ENCODE peak calls at places on chromosomes 1 and 21, in ten cellular contexts. S is astrocyte, F is psoas muscle, H is foreskin keratinocyte, X is suprapubic skin, J is K562, Z is Calu3, P is tibial nerve, E is BJ, K is fibroblast of lung. U is an unnamed sample.

GRCh38 chr1:242738702-242739225 is 214.3 kb upstream of the PLD5 start:
- DNase-seq in S (no peak), F (no peak), H (no peak), X (no peak), J (no peak), Z (no peak), P (no peak), E (no peak), K (no peak), U (no peak)

GRCh38 chr1:87968259-87968955 is 639.7 kb downstream of the LMO4 start:
- DNase-seq in S (peak), F (peak), H (no peak), X (no peak), J (no peak), Z (no peak), P (no peak), E (peak), K (peak), U (no peak)

GRCh38 chr21:45329261-45330074 is 41.8 kb upstream of the POFUT2 start:
- DNase-seq in S (no peak), F (peak), H (peak), X (no peak), J (no peak), Z (peak), P (no peak), E (no peak), K (no peak), U (no peak)

GRCh38 chr1:161702250-161702649 is 4.8 kb upstream of the FCRLA start:
- DNase-seq in S (no peak), F (no peak), H (no peak), X (no peak), J (no peak), Z (peak), P (no peak), E (no peak), K (no peak), U (no peak)

GRCh38 chr1:116693759-116694482 is 26.4 kb upstream of the IGSF3 start:
- DNase-seq in S (peak), F (peak), H (peak), X (no peak), J (no peak), Z (peak), P (no peak), E (peak), K (peak), U (no peak)

GRCh38 chr1:155729031-155729898 is 40.4 kb downstream of the DAP3 start:
- DNase-seq in S (peak), F (no peak), H (peak), X (no peak), J (no peak), Z (peak), P (peak), E (no peak), K (peak), U (peak)

GRCh38 chr1:113536182-113536780 is 146.0 kb downstream of the MAGI3 start:
- DNase-seq in S (peak), F (no peak), H (peak), X (no peak), J (no peak), Z (no peak), P (no peak), E (no peak), K (peak), U (no peak)

GRCh38 chr1:248873409-248873992 is 14.6 kb upstream of the ZNF692 start:
- DNase-seq in S (peak), F (peak), H (peak), X (peak), J (peak), Z (peak), P (peak), E (peak), K (peak), U (peak)

GRCh38 chr1:11753555-11754208 is 8.3 kb upstream of the C1orf167 start:
- DNase-seq in S (peak), F (no peak), H (no peak), X (no peak), J (no peak), Z (no peak), P (no peak), E (no peak), K (peak), U (no peak)

GRCh38 chr1:165376811-165377153 is 20.3 kb upstream of the LMX1A start:
- DNase-seq in S (no peak), F (no peak), H (no peak), X (no peak), J (no peak), Z (no peak), P (no peak), E (no peak), K (no peak), U (no peak)

GRCh38 chr1:169701261-169701802 is 10.1 kb downstream of the SELL start:
- DNase-seq in S (no peak), F (no peak), H (no peak), X (no peak), J (no peak), Z (no peak), P (no peak), E (no peak), K (no peak), U (no peak)

GRCh38 chr1:238991730-238992490 is 394.5 kb upstream of the CHRM3 start:
- DNase-seq in S (peak), F (no peak), H (no peak), X (no peak), J (no peak), Z (no peak), P (no peak), E (no peak), K (peak), U (no peak)

GRCh38 chr1:36115200-36115669 is 9.8 kb downstream of the COL8A2 start:
- DNase-seq in S (peak), F (peak), H (no peak), X (no peak), J (peak), Z (no peak), P (no peak), E (peak), K (peak), U (no peak)

GRCh38 chr21:34200288-34200905 is 127.0 kb downstream of the MRPS6 start:
- DNase-seq in S (no peak), F (no peak), H (no peak), X (no peak), J (no peak), Z (no peak), P (no peak), E (no peak), K (no peak), U (no peak)

GRCh38 chr1:85326851-85327250 is 50.4 kb upstream of the BCL10 start:
- DNase-seq in S (no peak), F (no peak), H (no peak), X (no peak), J (no peak), Z (no peak), P (no peak), E (no peak), K (no peak), U (no peak)

GRCh38 chr1:155174334-155175280 is 958 bp downstream of the TRIM46 start:
- DNase-seq in S (no peak), F (no peak), H (no peak), X (peak), J (peak), Z (no peak), P (no peak), E (no peak), K (peak), U (peak)

GRCh38 chr1:245418029-245418428 is 263.2 kb downstream of the KIF26B start:
- DNase-seq in S (no peak), F (no peak), H (no peak), X (no peak), J (no peak), Z (no peak), P (no peak), E (no peak), K (no peak), U (no peak)

GRCh38 chr1:153805042-153805745 is 30.0 kb downstream of the SLC27A3 start:
- DNase-seq in S (peak), F (peak), H (peak), X (peak), J (no peak), Z (no peak), P (no peak), E (peak), K (peak), U (no peak)

GRCh38 chr1:98903261-98903660 is 101.4 kb downstream of the PLPPR5 start:
- DNase-seq in S (peak), F (no peak), H (peak), X (no peak), J (no peak), Z (no peak), P (no peak), E (no peak), K (peak), U (no peak)

GRCh38 chr1:235888119-235888643 is 21.5 kb upstream of the LYST start:
- DNase-seq in S (no peak), F (no peak), H (no peak), X (no peak), J (no peak), Z (no peak), P (no peak), E (no peak), K (no peak), U (no peak)

GRCh38 chr21:46038871-46039397 is 57.4 kb downstream of the COL6A1 start:
- DNase-seq in S (peak), F (peak), H (no peak), X (peak), J (no peak), Z (peak), P (no peak), E (peak), K (peak), U (no peak)

GRCh38 chr1:81681104-81681503 is 119.6 kb upstream of the ADGRL2 start:
- DNase-seq in S (no peak), F (no peak), H (no peak), X (no peak), J (no peak), Z (no peak), P (no peak), E (no peak), K (peak), U (no peak)

GRCh38 chr1:175514309-175515001 is 228.9 kb downstream of the TNR start:
- DNase-seq in S (peak), F (no peak), H (no peak), X (no peak), J (no peak), Z (no peak), P (no peak), E (no peak), K (peak), U (peak)

GRCh38 chr21:21029159-21029558 is 30.9 kb downstream of the NCAM2 start:
- DNase-seq in S (peak), F (no peak), H (no peak), X (no peak), J (no peak), Z (no peak), P (no peak), E (no peak), K (peak), U (no peak)

GRCh38 chr1:180309338-180309737 is 79.3 kb downstream of the LHX4 start:
- DNase-seq in S (peak), F (no peak), H (peak), X (no peak), J (no peak), Z (peak), P (no peak), E (no peak), K (peak), U (no peak)

GRCh38 chr1:186435336-186435735 is 25.6 kb downstream of the PDC start:
- DNase-seq in S (peak), F (no peak), H (peak), X (no peak), J (no peak), Z (no peak), P (no peak), E (no peak), K (peak), U (no peak)

DNA sequence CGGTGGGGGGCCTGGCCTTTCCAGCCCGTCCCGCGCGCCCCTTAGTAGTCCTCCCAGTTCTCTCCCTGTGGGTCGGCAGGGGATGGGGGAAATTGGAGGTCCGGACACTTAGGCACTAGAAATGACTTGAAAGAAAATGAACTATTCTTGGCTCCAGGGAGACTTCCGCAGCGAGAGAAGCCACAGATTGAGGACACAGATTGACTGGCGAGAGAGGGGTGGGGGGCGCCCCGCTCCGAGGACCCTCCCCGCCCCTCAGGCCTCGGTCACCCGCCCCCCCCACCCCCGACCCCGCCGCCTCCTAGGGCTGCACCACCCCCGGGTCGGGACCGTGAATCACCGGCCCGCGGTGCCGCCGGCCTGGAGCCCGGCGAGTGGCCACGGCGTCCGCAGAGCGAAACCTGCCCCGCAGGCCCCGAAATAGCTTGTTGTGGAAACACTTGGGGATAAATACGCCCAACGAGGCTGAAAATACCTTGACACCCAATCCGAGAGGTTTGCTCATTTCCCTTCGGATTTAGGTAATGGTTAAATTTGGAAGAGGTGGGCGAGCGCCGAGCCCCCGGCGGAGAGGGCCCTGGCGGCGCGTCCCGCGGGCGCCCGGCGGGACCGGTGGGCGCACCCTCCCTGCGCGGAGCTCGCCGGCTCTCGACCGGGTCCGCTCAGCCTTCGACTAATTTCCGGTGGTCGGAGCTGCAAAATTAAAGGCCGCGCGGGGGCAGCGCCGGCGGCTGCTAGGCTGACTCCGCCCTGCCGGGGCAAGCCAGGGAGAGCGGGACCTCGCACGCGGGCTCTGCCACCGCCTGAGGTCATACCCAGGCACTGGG is at the start of gene GFI1:
- DNase-seq in S (no peak), F (peak), H (no peak), X (no peak), J (no peak), Z (no peak), P (no peak), E (no peak), K (no peak), U (peak)
- TF ChIP-seq CTCF in S (no peak), F (no peak), H (peak), X (no peak), J (no peak), Z (no peak), P (no peak), E (no peak), K (peak), U (no peak)

GRCh38 chr1:119827010-119827409 is 15.8 kb upstream of the REG4 start:
- DNase-seq in S (no peak), F (no peak), H (no peak), X (no peak), J (peak), Z (no peak), P (no peak), E (no peak), K (no peak), U (no peak)
- TF ChIP-seq CTCF in S (peak), F (no peak), H (peak), X (no peak), J (peak), Z (peak), P (no peak), E (peak), K (peak), U (peak)

GRCh38 chr1:110897685-110898084 is 24.7 kb downstream of the CD53 start:
- DNase-seq in S (no peak), F (no peak), H (no peak), X (no peak), J (no peak), Z (no peak), P (no peak), E (no peak), K (no peak), U (no peak)

GRCh38 chr1:110890474-110891196 is 17.7 kb downstream of the CD53 start:
- DNase-seq in S (no peak), F (no peak), H (no peak), X (no peak), J (no peak), Z (no peak), P (no peak), E (no peak), K (no peak), U (no peak)

GRCh38 chr1:110896090-110896489 is 23.1 kb downstream of the CD53 start:
- DNase-seq in S (no peak), F (no peak), H (no peak), X (no peak), J (no peak), Z (no peak), P (no peak), E (no peak), K (no peak), U (no peak)

GRCh38 chr1:110898734-110899457 is 25.9 kb downstream of the CD53 start:
- DNase-seq in S (no peak), F (no peak), H (no peak), X (no peak), J (no peak), Z (no peak), P (no peak), E (no peak), K (no peak), U (no peak)

GRCh38 chr1:110893908-110894490 is 21.1 kb downstream of the CD53 start:
- DNase-seq in S (no peak), F (no peak), H (no peak), X (no peak), J (no peak), Z (no peak), P (no peak), E (no peak), K (no peak), U (no peak)
- TF ChIP-seq CTCF in S (no peak), F (no peak), H (peak), X (no peak), J (peak), Z (no peak), P (no peak), E (no peak), K (no peak), U (no peak)

GRCh38 chr1:28580706-28581530 is 11.1 kb upstream of the RAB42 start:
- DNase-seq in S (peak), F (no peak), H (peak), X (no peak), J (peak), Z (peak), P (no peak), E (no peak), K (peak), U (no peak)
- TF ChIP-seq CTCF in S (no peak), F (no peak), H (peak), X (no peak), J (peak), Z (no peak), P (no peak), E (peak), K (peak), U (no peak)

DNA sequence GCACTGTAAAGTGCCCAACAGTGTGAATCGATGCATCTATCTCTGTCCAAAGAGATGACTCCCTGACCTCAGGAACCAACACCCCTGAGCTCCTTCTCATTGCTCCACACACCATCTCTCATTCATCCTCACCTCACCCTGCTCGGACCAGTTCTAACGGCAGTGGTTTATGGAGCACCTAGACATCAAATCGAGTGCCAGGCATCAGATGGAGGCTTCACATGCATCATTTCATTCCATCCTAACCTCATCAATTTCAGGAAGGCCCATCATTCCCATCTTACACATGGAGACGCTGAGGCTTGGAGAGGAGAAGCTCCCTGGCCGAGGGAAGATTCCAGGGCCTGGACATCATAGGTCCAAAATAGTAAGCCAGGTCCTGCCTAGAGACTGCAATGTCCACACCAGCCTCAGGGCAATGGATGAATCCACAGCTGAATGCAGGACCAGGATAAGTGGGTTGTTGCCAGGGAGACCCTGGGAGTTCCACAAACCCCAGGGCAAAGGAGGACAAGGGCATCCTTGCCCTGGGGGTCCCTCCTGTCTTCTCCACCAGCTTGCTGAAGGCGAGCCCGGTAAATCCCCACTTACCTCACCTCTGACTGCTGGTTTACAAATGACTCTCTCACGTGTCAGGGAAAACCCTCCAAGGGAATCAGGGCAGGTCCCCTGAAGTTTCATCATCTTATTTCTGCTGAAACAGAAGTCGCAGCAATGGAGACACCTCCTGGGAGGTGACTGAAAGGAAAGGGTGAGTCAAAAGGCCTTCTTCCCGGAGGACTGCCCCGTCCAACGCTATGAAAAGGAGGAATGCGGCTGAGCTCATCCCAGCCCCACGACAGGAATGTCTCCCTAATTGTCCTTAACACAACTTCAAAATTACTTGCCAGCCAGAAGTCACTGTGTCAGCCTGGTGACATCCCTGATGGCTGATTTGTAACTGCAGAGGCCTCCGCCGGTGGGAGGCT is 9.0 kb upstream of the IFFO2 start:
- DNase-seq in S (peak), F (no peak), H (peak), X (no peak), J (no peak), Z (no peak), P (no peak), E (peak), K (peak), U (no peak)
- TF ChIP-seq CTCF in S (no peak), F (no peak), H (peak), X (no peak), J (no peak), Z (no peak), P (no peak), E (no peak), K (no peak), U (no peak)

DNA sequence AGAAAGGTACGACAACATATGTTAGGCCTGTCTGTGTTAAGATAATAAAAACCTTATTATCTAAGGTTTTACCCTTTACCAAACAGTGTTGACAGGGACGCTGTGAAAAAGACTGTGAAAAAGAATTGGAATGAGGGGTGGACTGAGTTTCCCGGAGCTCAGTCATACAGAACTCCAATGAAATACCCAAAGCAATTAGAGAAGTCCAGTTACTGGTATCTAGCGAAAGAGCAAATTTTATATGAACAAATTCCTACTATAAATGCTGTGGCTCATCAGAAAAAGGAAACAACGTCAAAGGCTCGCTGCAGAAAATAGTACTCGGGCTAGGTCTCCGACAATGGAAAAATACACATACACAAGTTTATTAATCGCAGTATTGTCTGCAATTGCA is 708 bp upstream of the RBBP5 start:
- DNase-seq in S (no peak), F (no peak), H (no peak), X (no peak), J (no peak), Z (no peak), P (no peak), E (no peak), K (no peak), U (no peak)
- TF ChIP-seq CTCF in S (no peak), F (no peak), H (no peak), X (no peak), J (no peak), Z (no peak), P (no peak), E (no peak), K (no peak), U (no peak)

GRCh38 chr1:233082778-233083550 is 132.6 kb downstream of the NTPCR start:
- DNase-seq in S (no peak), F (no peak), H (no peak), X (no peak), J (no peak), Z (no peak), P (no peak), E (no peak), K (no peak), U (no peak)

GRCh38 chr1:233080286-233080685 is 129.9 kb downstream of the NTPCR start:
- DNase-seq in S (no peak), F (no peak), H (no peak), X (no peak), J (no peak), Z (no peak), P (no peak), E (no peak), K (no peak), U (no peak)

GRCh38 chr1:233085566-233085965 is 135.2 kb downstream of the NTPCR start:
- DNase-seq in S (no peak), F (no peak), H (peak), X (no peak), J (no peak), Z (no peak), P (no peak), E (no peak), K (peak), U (no peak)

GRCh38 chr1:233079586-233079985 is 129.2 kb downstream of the NTPCR start:
- DNase-seq in S (no peak), F (no peak), H (no peak), X (no peak), J (no peak), Z (no peak), P (no peak), E (no peak), K (no peak), U (no peak)

GRCh38 chr1:233081686-233082085 is 131.3 kb downstream of the NTPCR start:
- DNase-seq in S (no peak), F (no peak), H (peak), X (no peak), J (no peak), Z (no peak), P (no peak), E (no peak), K (peak), U (peak)
- TF ChIP-seq CTCF in S (no peak), F (no peak), H (no peak), X (no peak), J (no peak), Z (no peak), P (no peak), E (no peak), K (no peak), U (no peak)

U was measured in endothelial cell.